ENCODE peak calls at places on chromosomes 6 and 20, in nine cellular contexts. I is astrocyte of the spinal cord; B is AG08395; M is T-helper 2 cell; J is COLO829; Z is HuH-7; U is A673; E is activated CD4-positive, alpha-beta T cell treated with anti-CD3 and anti-CD28 coated beads, Interleukin-2, amount 10 ng/mL, durations not matched to agents 24 days and 14 days; K is ACHN. D is an unnamed sample.

GRCh38 chr20:23350855-23351838 is 556 bp downstream of the NXT1 start:
- DNase-seq in I (peak; percentile 47), B (peak; percentile 18), M (peak; percentile 79), J (no peak), Z (peak; percentile 70), U (peak; percentile 58), E (peak; percentile 89), K (peak; percentile 40), D (peak; percentile 55)

GRCh38 chr6:166087246-166087645 is 80.4 kb downstream of the TBXT start:
- DNase-seq in I (no peak), B (no peak), M (no peak), J (no peak), Z (no peak), U (no peak), E (no peak), K (no peak), D (no peak)

GRCh38 chr6:39225946-39226437 is 3.3 kb downstream of the KCNK5 start:
- DNase-seq in I (no peak), B (no peak), M (peak; percentile 78), J (no peak), Z (no peak), U (no peak), E (peak; percentile 88), K (no peak), D (no peak)

GRCh38 chr6:42428326-42429041 is 23.2 kb downstream of the TRERF1 start:
- DNase-seq in I (no peak), B (peak; percentile 86), M (peak; percentile 88), J (no peak), Z (no peak), U (no peak), E (no peak), K (no peak), D (peak; percentile 37)

GRCh38 chr20:51749674-51750036 is 18.5 kb downstream of the ATP9A start:
- DNase-seq in I (peak; percentile 54), B (no peak), M (no peak), J (peak; percentile 66), Z (no peak), U (no peak), E (no peak), K (peak; percentile 62), D (no peak)

GRCh38 chr20:20073851-20074252 is 21.5 kb downstream of the CFAP61 start:
- DNase-seq in I (no peak), B (no peak), M (no peak), J (no peak), Z (no peak), U (no peak), E (peak; percentile 23), K (peak; percentile 48), D (no peak)

GRCh38 chr20:5402903-5403531 is 86.3 kb upstream of the PROKR2 start:
- DNase-seq in I (no peak), B (no peak), M (peak; percentile 14), J (peak; percentile 35), Z (peak; percentile 73), U (peak; percentile 63), E (peak; percentile 70), K (peak; percentile 42), D (no peak)

GRCh38 chr20:56827763-56828162 is 198.7 kb downstream of the TFAP2C start:
- DNase-seq in I (no peak), B (peak; percentile 14), M (no peak), J (no peak), Z (no peak), U (no peak), E (no peak), K (no peak), D (no peak)

GRCh38 chr20:35226126-35226774 is at the start of gene MMP24:
- DNase-seq in I (no peak), B (no peak), M (no peak), J (no peak), Z (no peak), U (no peak), E (no peak), K (no peak), D (no peak)

GRCh38 chr6:348860-349396 is 42.6 kb upstream of the IRF4 start:
- DNase-seq in I (no peak), B (no peak), M (no peak), J (no peak), Z (no peak), U (no peak), E (no peak), K (no peak), D (no peak)

GRCh38 chr6:113018351-113019151 is 671.4 kb downstream of the RFPL4B start:
- DNase-seq in I (peak; percentile 98), B (peak; percentile 78), M (no peak), J (no peak), Z (no peak), U (no peak), E (no peak), K (no peak), D (no peak)

GRCh38 chr6:120378582-120379220 is 955.6 kb downstream of the TBC1D32 start:
- DNase-seq in I (peak; percentile 56), B (peak; percentile 12), M (peak; percentile 6), J (peak; percentile 57), Z (peak; percentile 33), U (peak; percentile 48), E (no peak), K (peak; percentile 69), D (no peak)

GRCh38 chr6:139369568-139370046 is 4.8 kb downstream of the CITED2 start:
- DNase-seq in I (peak; percentile 75), B (peak; percentile 63), M (peak; percentile 54), J (peak; percentile 48), Z (no peak), U (peak; percentile 86), E (peak; percentile 71), K (peak; percentile 69), D (no peak)

GRCh38 chr20:21280496-21281016 is 22.6 kb upstream of the XRN2 start:
- DNase-seq in I (no peak), B (no peak), M (no peak), J (no peak), Z (peak; percentile 57), U (no peak), E (no peak), K (no peak), D (no peak)

GRCh38 chr20:44776977-44777376 is 31.3 kb downstream of the KCNK15 start:
- DNase-seq in I (peak; percentile 29), B (no peak), M (peak; percentile 12), J (no peak), Z (peak; percentile 33), U (peak; percentile 47), E (peak; percentile 68), K (peak; percentile 33), D (no peak)

GRCh38 chr6:23642849-23643248 is 483.2 kb upstream of the NRSN1 start:
- DNase-seq in I (no peak), B (no peak), M (no peak), J (no peak), Z (no peak), U (no peak), E (no peak), K (no peak), D (no peak)

GRCh38 chr6:15109338-15110090 is 136.4 kb upstream of the JARID2 start:
- DNase-seq in I (no peak), B (no peak), M (no peak), J (no peak), Z (no peak), U (peak; percentile 85), E (no peak), K (no peak), D (no peak)

GRCh38 chr6:23106951-23107350 is 537.6 kb downstream of the HDGFL1 start:
- DNase-seq in I (peak; percentile 79), B (peak; percentile 10), M (no peak), J (no peak), Z (no peak), U (no peak), E (no peak), K (no peak), D (no peak)

GRCh38 chr6:4666886-4667513 is 109.2 kb upstream of the CDYL start:
- DNase-seq in I (no peak), B (no peak), M (no peak), J (no peak), Z (no peak), U (no peak), E (no peak), K (no peak), D (no peak)

GRCh38 chr20:18042211-18042610 is 15.5 kb downstream of the OVOL2 start:
- DNase-seq in I (no peak), B (no peak), M (no peak), J (no peak), Z (no peak), U (no peak), E (no peak), K (no peak), D (no peak)

GRCh38 chr6:70956191-70956450 is 739 bp downstream of the B3GAT2 start:
- DNase-seq in I (no peak), B (no peak), M (no peak), J (no peak), Z (no peak), U (no peak), E (no peak), K (no peak), D (no peak)

GRCh38 chr6:110233769-110234374 is 53.6 kb downstream of the CDC40 start:
- DNase-seq in I (peak; percentile 32), B (peak; percentile 8), M (peak; percentile 65), J (no peak), Z (no peak), U (no peak), E (peak; percentile 62), K (peak; percentile 11), D (no peak)

GRCh38 chr20:10370091-10370887 is 63.7 kb downstream of the MKKS start:
- DNase-seq in I (no peak), B (no peak), M (peak; percentile 22), J (no peak), Z (peak; percentile 43), U (no peak), E (no peak), K (no peak), D (no peak)

GRCh38 chr6:34315256-34315655 is 66.5 kb upstream of the SMIM29 start:
- DNase-seq in I (no peak), B (no peak), M (no peak), J (no peak), Z (no peak), U (no peak), E (no peak), K (no peak), D (no peak)

GRCh38 chr20:33673411-33674293 is 576 bp downstream of the NECAB3 start:
- DNase-seq in I (no peak), B (no peak), M (no peak), J (no peak), Z (peak; percentile 77), U (no peak), E (no peak), K (no peak), D (no peak)

GRCh38 chr6:13916230-13916944 is 8.4 kb upstream of the RNF182 start:
- DNase-seq in I (peak; percentile 40), B (peak; percentile 21), M (no peak), J (no peak), Z (no peak), U (peak; percentile 55), E (peak; percentile 48), K (no peak), D (no peak)

GRCh38 chr6:138334000-138334399 is 43.7 kb upstream of the SMIM28 start:
- DNase-seq in I (no peak), B (no peak), M (no peak), J (no peak), Z (no peak), U (no peak), E (no peak), K (no peak), D (no peak)

GRCh38 chr20:25372584-25373336 is 17.9 kb downstream of the ABHD12 start:
- DNase-seq in I (peak; percentile 95), B (peak; percentile 66), M (peak; percentile 15), J (no peak), Z (no peak), U (no peak), E (no peak), K (peak; percentile 12), D (no peak)

GRCh38 chr6:56246941-56247653 is at the start of gene COL21A1:
- DNase-seq in I (peak; percentile 39), B (peak; percentile 38), M (no peak), J (no peak), Z (peak; percentile 11), U (peak; percentile 79), E (no peak), K (peak; percentile 5), D (no peak)

GRCh38 chr6:93849857-93850256 is 430.5 kb upstream of the EPHA7 start:
- DNase-seq in I (peak; percentile 46), B (no peak), M (no peak), J (no peak), Z (no peak), U (no peak), E (no peak), K (no peak), D (no peak)

GRCh38 chr6:32432050-32432450 is 7.6 kb upstream of the HLA-DRA start:
- DNase-seq in I (peak; percentile 41), B (no peak), M (peak; percentile 37), J (peak; percentile 18), Z (no peak), U (peak; percentile 38), E (no peak), K (peak; percentile 37), D (no peak)